ENCODE peak calls at places on chromosomes 16 and 17, in four cellular contexts. E, U, C and L are unnamed samples.

GRCh38 chr16:15597822-15598647 is 44.9 kb downstream of the MARF1 start:
- DNase-seq in E (no peak), U (no peak), C (no peak), L (no peak)

GRCh38 chr16:66478733-66479511 is 51.8 kb downstream of the BEAN1 start:
- DNase-seq in E (peak), U (peak), C (peak), L (peak)

GRCh38 chr16:2151188-2152091 is 3.0 kb downstream of the RAB26 start:
- DNase-seq in E (no peak), U (no peak), C (no peak), L (no peak)

GRCh38 chr16:74107795-74108610 is 188.6 kb upstream of the PSMD7 start:
- DNase-seq in E (no peak), U (peak), C (peak), L (peak)

GRCh38 chr17:64679710-64680216 is 17.7 kb upstream of the SMURF2 start:
- DNase-seq in E (no peak), U (no peak), C (no peak), L (no peak)

GRCh38 chr16:85455534-85455933 is 157.6 kb upstream of the GSE1 start:
- DNase-seq in E (no peak), U (no peak), C (no peak), L (no peak)

GRCh38 chr17:57393368-57393767 is 137.0 kb downstream of the MSI2 start:
- DNase-seq in E (no peak), U (no peak), C (no peak), L (no peak)

GRCh38 chr17:32445075-32445427 is 741 bp downstream of the PSMD11 start:
- DNase-seq in E (peak), U (peak), C (peak), L (no peak)

GRCh38 chr16:88478115-88478514 is 25.0 kb downstream of the ZFPM1 start:
- DNase-seq in E (no peak), U (peak), C (peak), L (no peak)

GRCh38 chr16:6616746-6617145 is 715.9 kb upstream of the RBFOX1 start:
- DNase-seq in E (no peak), U (no peak), C (no peak), L (no peak)

GRCh38 chr16:57186630-57187507 is 740 bp downstream of the RSPRY1 start:
- DNase-seq in E (no peak), U (peak), C (peak), L (peak)

GRCh38 chr17:5509482-5509881 is 23.1 kb downstream of the MIS12 start:
- DNase-seq in E (no peak), U (no peak), C (no peak), L (no peak)

GRCh38 chr16:50509521-50510341 is 38.5 kb upstream of the NKD1 start:
- DNase-seq in E (peak), U (peak), C (peak), L (no peak)

GRCh38 chr17:33291248-33292183 is 1.6 kb downstream of the ASIC2 start:
- DNase-seq in E (no peak), U (no peak), C (no peak), L (no peak)

GRCh38 chr17:45751466-45751865 is 32.7 kb upstream of the CRHR1 start:
- DNase-seq in E (no peak), U (no peak), C (no peak), L (no peak)

GRCh38 chr17:9086577-9086976 is 65.3 kb downstream of the NTN1 start:
- DNase-seq in E (no peak), U (no peak), C (no peak), L (no peak)

GRCh38 chr16:645852-646678 is 3.1 kb upstream of the WDR90 start:
- DNase-seq in E (no peak), U (no peak), C (no peak), L (no peak)

GRCh38 chr17:41486809-41487530 is 2.7 kb downstream of the KRT36 start:
- DNase-seq in E (no peak), U (peak), C (peak), L (peak)

GRCh38 chr16:1088295-1089170 is 7.5 kb downstream of the C1QTNF8 start:
- DNase-seq in E (no peak), U (no peak), C (no peak), L (no peak)

GRCh38 chr17:1709403-1709891 is 730 bp downstream of the TLCD2 start:
- DNase-seq in E (no peak), U (no peak), C (no peak), L (no peak)

GRCh38 chr16:24776486-24777220 is 47.2 kb downstream of the TNRC6A start:
- DNase-seq in E (no peak), U (no peak), C (no peak), L (no peak)

GRCh38 chr17:73013816-73014663 is 78.4 kb downstream of the SLC39A11 start:
- DNase-seq in E (no peak), U (no peak), C (no peak), L (no peak)

GRCh38 chr17:7045492-7046126 is 1.7 kb upstream of the SLC16A11 start:
- DNase-seq in E (no peak), U (peak), C (peak), L (peak)

GRCh38 chr16:27245276-27246231 is 23.0 kb downstream of the NSMCE1 start:
- DNase-seq in E (no peak), U (no peak), C (no peak), L (no peak)